ENCODE peak calls at places on chromosomes 5 and 9, in seven cellular contexts. F is HepG2, K is K562, X is A549, C is GM23338, Z is HCT116, J is SK-N-SH. S is an unnamed sample.

GRCh38 chr9:108665856-108666784 is 189.7 kb downstream of the ACTL7B start:
- DNase-seq in F (peak; percentile 68), K (no peak), X (no peak), C (no peak), Z (no peak), J (no peak), S (no peak)

GRCh38 chr9:113573959-113574352 is 110.4 kb downstream of the RGS3 start:
- DNase-seq in F (no peak), K (no peak), X (no peak), C (no peak), Z (no peak), J (no peak), S (no peak)

GRCh38 chr9:123387686-123388085 is 31.7 kb downstream of the CRB2 start:
- DNase-seq in F (no peak), K (no peak), X (no peak), C (no peak), Z (no peak), J (no peak), S (no peak)

GRCh38 chr5:137751869-137752491 is 2.2 kb downstream of the HNRNPA0 start:
- DNase-seq in F (peak; percentile 73), K (peak; percentile 66), X (peak; percentile 78), C (peak; percentile 79), Z (peak; percentile 64), J (peak; percentile 32), S (peak; percentile 57)

GRCh38 chr5:55902696-55903095 is 51.5 kb downstream of the IL31RA start:
- DNase-seq in F (no peak), K (no peak), X (no peak), C (no peak), Z (no peak), J (no peak), S (no peak)

GRCh38 chr5:150616506-150616905 is 24.0 kb upstream of the SYNPO start:
- DNase-seq in F (no peak), K (no peak), X (no peak), C (no peak), Z (no peak), J (peak; percentile 60), S (no peak)

GRCh38 chr5:75348241-75348640 is 11.2 kb downstream of the HMGCR start:
- DNase-seq in F (no peak), K (no peak), X (no peak), C (no peak), Z (no peak), J (no peak), S (no peak)

GRCh38 chr9:109894921-109895758 is 115.1 kb downstream of the PALM2AKAP2 start:
- DNase-seq in F (no peak), K (no peak), X (no peak), C (no peak), Z (no peak), J (no peak), S (no peak)

GRCh38 chr5:138230261-138230660 is 17.1 kb upstream of the CDC23 start:
- DNase-seq in F (no peak), K (peak; percentile 16), X (peak; percentile 33), C (no peak), Z (no peak), J (peak; percentile 61), S (no peak)

GRCh38 chr9:92463989-92464388 is 18.3 kb downstream of the ASPN start:
- DNase-seq in F (no peak), K (no peak), X (peak; percentile 12), C (no peak), Z (no peak), J (no peak), S (no peak)

GRCh38 chr5:82613886-82614285 is 335.7 kb upstream of the RPS23 start:
- DNase-seq in F (no peak), K (no peak), X (no peak), C (no peak), Z (no peak), J (no peak), S (no peak)

GRCh38 chr5:78753093-78753531 is 104.5 kb upstream of the LHFPL2 start:
- DNase-seq in F (no peak), K (no peak), X (peak; percentile 27), C (no peak), Z (no peak), J (no peak), S (no peak)

GRCh38 chr5:17831279-17831678 is 197.0 kb downstream of the TAF11L14 start:
- DNase-seq in F (no peak), K (no peak), X (no peak), C (peak; percentile 6), Z (no peak), J (no peak), S (no peak)

GRCh38 chr9:128786681-128787582 is at the start of gene TBC1D13:
- DNase-seq in F (peak; percentile 75), K (peak; percentile 92), X (peak; percentile 88), C (peak; percentile 94), Z (peak; percentile 44), J (peak; percentile 98), S (no peak)

GRCh38 chr5:52856564-52856963 is 68.8 kb downstream of the ITGA1 start:
- DNase-seq in F (no peak), K (no peak), X (no peak), C (no peak), Z (no peak), J (no peak), S (no peak)

GRCh38 chr9:33234511-33235467 is 5.2 kb upstream of the SPINK4 start:
- DNase-seq in F (no peak), K (no peak), X (peak; percentile 79), C (no peak), Z (no peak), J (no peak), S (no peak)

GRCh38 chr5:176542135-176542595 is 5.0 kb upstream of the RNF44 start:
- DNase-seq in F (no peak), K (peak; percentile 73), X (no peak), C (no peak), Z (no peak), J (no peak), S (no peak)

GRCh38 chr9:13267743-13268142 is 11.7 kb downstream of the MPDZ start:
- DNase-seq in F (no peak), K (peak; percentile 51), X (peak; percentile 24), C (peak; percentile 22), Z (no peak), J (no peak), S (no peak)

GRCh38 chr9:38074441-38074943 is 5.5 kb upstream of the SHB start:
- DNase-seq in F (peak; percentile 72), K (no peak), X (no peak), C (no peak), Z (no peak), J (no peak), S (no peak)

GRCh38 chr5:176823869-176824412 is 13.6 kb downstream of the UNC5A start:
- DNase-seq in F (no peak), K (no peak), X (no peak), C (peak; percentile 57), Z (no peak), J (peak; percentile 59), S (no peak)

GRCh38 chr5:157280927-157281326 is 15.0 kb downstream of the CYFIP2 start:
- DNase-seq in F (no peak), K (no peak), X (no peak), C (no peak), Z (no peak), J (peak; percentile 34), S (no peak)

DNA sequence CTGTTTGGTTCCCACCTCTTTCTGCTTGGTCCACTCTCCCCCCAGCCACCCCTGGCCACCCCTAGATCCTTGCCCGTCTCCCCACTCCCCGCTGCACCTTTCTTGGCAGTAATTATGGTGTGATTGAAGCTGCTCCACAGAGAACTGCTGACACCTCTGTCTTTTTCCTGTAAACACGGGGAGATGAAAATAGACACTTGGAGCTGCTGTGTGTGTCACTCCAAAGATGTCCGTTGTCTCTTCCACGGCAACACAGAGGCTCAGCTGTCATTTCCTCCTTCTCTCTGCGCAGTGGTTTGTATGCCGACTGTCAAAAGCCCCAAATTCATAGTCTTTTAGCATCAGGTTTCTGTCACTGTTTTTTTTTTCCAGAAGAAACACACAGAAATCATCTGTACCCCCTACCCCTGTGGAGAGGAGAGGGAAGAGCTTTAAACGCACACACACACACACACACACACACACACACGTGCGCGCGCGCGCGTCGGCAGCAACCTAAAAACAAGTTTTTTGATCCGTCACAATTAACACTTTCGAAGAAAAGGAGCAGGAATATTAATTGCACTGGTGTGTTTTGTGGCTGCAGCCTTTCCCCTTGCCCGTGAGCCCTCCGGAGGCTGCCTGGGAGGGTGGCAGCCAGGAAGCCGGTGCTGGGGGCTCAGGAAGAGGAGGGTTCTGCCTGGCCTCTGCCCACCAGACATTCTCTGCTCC is 39.8 kb downstream of the ASS1 start:
- DNase-seq in F (no peak), K (no peak), X (no peak), C (no peak), Z (no peak), J (no peak), S (no peak)
- H3K4me1 ChIP-seq in F (no peaks in the 10 kb centered on the region), K (peaks cover 4% of the 10 kb centered on the region), X (no peaks in the 10 kb centered on the region), C (no peaks in the 10 kb centered on the region), Z (no peaks in the 10 kb centered on the region), J (no peaks in the 10 kb centered on the region), S (no peaks in the 10 kb centered on the region)

GRCh38 chr5:40781843-40782409 is 16.2 kb downstream of the PRKAA1 start:
- DNase-seq in F (no peak), K (no peak), X (no peak), C (no peak), Z (no peak), J (no peak), S (no peak)
- TF ChIP-seq REST in F (no peak), K (no peak), X (no peak), C (no peak), Z (no peak), J (no peak), S (no peak)

GRCh38 chr5:139740993-139741672 is 54.5 kb upstream of the PSD2 start:
- DNase-seq in F (no peak), K (no peak), X (no peak), C (no peak), Z (no peak), J (no peak), S (no peak)

GRCh38 chr5:139743804-139744203 is 51.8 kb upstream of the PSD2 start:
- DNase-seq in F (no peak), K (no peak), X (no peak), C (no peak), Z (no peak), J (no peak), S (no peak)

GRCh38 chr5:139743001-139743771 is 52.4 kb upstream of the PSD2 start:
- DNase-seq in F (no peak), K (no peak), X (no peak), C (no peak), Z (no peak), J (no peak), S (no peak)

GRCh38 chr5:139741823-139742172 is 53.8 kb upstream of the PSD2 start:
- DNase-seq in F (no peak), K (no peak), X (no peak), C (no peak), Z (no peak), J (no peak), S (no peak)

GRCh38 chr5:139742173-139742903 is 53.3 kb upstream of the PSD2 start:
- DNase-seq in F (peak; percentile 69), K (no peak), X (no peak), C (no peak), Z (no peak), J (no peak), S (no peak)
- H3K4me1 ChIP-seq in F (peaks cover 94% of the 10 kb centered on the region), K (peaks cover 21% of the 10 kb centered on the region), X (peaks cover 49% of the 10 kb centered on the region), C (peaks cover 19% of the 10 kb centered on the region), Z (peaks cover 28% of the 10 kb centered on the region), J (peaks cover 35% of the 10 kb centered on the region), S (peaks cover 20% of the 10 kb centered on the region)

DNA sequence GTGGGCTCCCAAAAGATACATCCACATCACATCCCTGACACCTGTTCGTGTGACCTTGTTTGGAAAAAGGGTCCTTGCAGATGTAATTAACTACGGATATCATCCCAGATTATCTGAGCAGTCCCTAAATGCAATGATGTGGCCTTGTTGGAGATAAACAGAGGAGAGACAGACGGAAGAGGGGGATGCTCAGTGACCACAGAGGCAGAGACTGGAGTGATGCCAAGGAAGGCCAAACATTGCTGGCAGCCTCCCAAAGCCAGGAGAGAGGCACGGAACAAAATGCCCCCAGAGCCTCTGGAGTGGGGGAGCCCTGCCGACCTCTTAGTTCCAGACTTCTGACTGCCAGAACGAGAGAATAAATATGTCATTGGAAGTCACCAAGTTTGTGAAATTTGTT is 15.0 kb upstream of the VAV2 start:
- DNase-seq in F (no peak), K (no peak), X (no peak), C (no peak), Z (no peak), J (peak; percentile 84), S (no peak)
- TF ChIP-seq REST in F (no peak), K (no peak), X (no peak), C (no peak), Z (no peak), J (no peak), S (no peak)